ENCODE peak calls at places on chromosomes 16 and 17, in nine cellular contexts. V, C, M, K, H, B, Z, G and N are unnamed samples.

GRCh38 chr17:57086069-57086930 is 1.3 kb downstream of the AKAP1 start:
- DNase-seq in B (no peak), H (peak), C (peak), M (peak), Z (no peak), V (peak), K (peak), G (peak), N (peak)

GRCh38 chr17:35891273-35891672 is 11.1 kb upstream of the CCL5 start:
- DNase-seq in H (no peak), C (no peak), G (no peak), Z (no peak), V (no peak), M (no peak), K (no peak), B (no peak), N (no peak)

GRCh38 chr16:48367443-48368049 is 17.7 kb downstream of the SIAH1 start:
- DNase-seq in M (no peak), B (no peak), V (no peak), C (no peak), K (no peak), Z (no peak), G (no peak), H (no peak), N (no peak)

GRCh38 chr17:47829870-47830269 is 1.5 kb downstream of the MRPL10 start:
- DNase-seq in H (no peak), Z (no peak), B (no peak), C (no peak), M (no peak), V (no peak), G (no peak), K (no peak), N (no peak)

GRCh38 chr16:15975172-15975571 is 25.8 kb downstream of the ABCC1 start:
- DNase-seq in V (no peak), H (no peak), G (peak), C (no peak), K (no peak), B (no peak), Z (no peak), M (no peak), N (no peak)

GRCh38 chr16:525520-526180 is 1.9 kb upstream of the CAPN15 start:
- DNase-seq in Z (peak), K (peak), G (peak), H (no peak), M (no peak), C (no peak), B (no peak), V (no peak), N (no peak)

GRCh38 chr16:9275386-9275785 is 183.9 kb downstream of the HAPSTR1 start:
- DNase-seq in B (no peak), Z (no peak), V (no peak), K (no peak), C (no peak), M (no peak), G (no peak), H (peak), N (no peak)

GRCh38 chr17:53490447-53490968 is 332.2 kb upstream of the KIF2B start:
- DNase-seq in K (no peak), Z (no peak), V (no peak), H (no peak), M (no peak), C (no peak), G (no peak), B (no peak), N (no peak)

GRCh38 chr17:82517230-82517865 is 2.2 kb upstream of the FOXK2 start:
- DNase-seq in K (peak), C (no peak), Z (no peak), B (no peak), G (no peak), V (peak), M (no peak), H (no peak), N (no peak)

GRCh38 chr17:82495844-82496528 is 23.5 kb upstream of the FOXK2 start:
- DNase-seq in C (no peak), H (peak), Z (no peak), G (no peak), K (no peak), V (no peak), M (no peak), B (no peak), N (no peak)

GRCh38 chr17:64460955-64461354 is 12.0 kb downstream of the MILR1 start:
- DNase-seq in C (no peak), K (no peak), M (peak), G (peak), B (peak), V (no peak), H (no peak), Z (no peak), N (no peak)

DNA sequence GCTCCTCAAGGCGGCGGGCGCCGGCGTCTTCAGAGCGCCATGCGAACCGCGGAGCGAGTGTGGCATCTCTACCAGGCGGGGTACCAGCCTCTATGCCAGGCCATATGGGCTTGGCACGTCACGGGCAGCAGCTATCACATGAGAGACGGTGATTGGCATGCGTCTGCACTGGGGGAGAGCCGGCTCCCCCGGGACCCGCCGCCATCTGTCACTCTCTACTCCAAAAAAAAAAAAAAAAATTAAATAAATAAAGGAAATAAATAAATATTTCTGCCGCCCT is at the start of gene NEUROD2:
- DNase-seq in Z (no peak), M (no peak), B (no peak), H (no peak), V (no peak), C (no peak), G (no peak), K (no peak), N (no peak)
- H3K4me3 ChIP-seq in Z (no peak), M (peak), B (peak), H (no peak), V (peak), C (peak), G (no peak), K (no peak), N (no peak)

DNA sequence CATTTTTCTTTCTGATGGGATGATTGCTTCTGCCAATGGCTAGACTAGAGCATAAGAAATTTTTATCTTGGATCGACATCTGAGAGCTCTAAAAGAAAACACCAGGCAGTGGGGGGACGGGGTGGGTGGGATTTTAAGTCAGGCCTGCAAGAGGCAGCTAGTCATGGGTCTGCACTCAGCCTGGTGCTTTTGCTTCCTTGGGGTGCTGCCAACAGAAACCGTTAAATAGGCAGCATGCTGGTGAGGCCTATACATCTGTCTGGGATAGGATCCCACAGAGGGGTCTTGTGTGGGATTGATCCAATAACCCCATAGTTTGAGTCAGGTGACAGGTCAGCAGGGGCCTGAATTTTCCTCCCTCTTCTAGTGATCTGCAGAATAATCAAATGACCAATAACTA is 26.9 kb downstream of the ZNRF1 start:
- DNase-seq in Z (no peak), C (no peak), V (no peak), G (no peak), B (no peak), K (peak), M (no peak), H (no peak), N (peak)
- H3K27ac ChIP-seq in Z (peak), C (no peak), V (peak), G (peak), B (peak), K (peak), M (peak), H (peak), N (no peak)

DNA sequence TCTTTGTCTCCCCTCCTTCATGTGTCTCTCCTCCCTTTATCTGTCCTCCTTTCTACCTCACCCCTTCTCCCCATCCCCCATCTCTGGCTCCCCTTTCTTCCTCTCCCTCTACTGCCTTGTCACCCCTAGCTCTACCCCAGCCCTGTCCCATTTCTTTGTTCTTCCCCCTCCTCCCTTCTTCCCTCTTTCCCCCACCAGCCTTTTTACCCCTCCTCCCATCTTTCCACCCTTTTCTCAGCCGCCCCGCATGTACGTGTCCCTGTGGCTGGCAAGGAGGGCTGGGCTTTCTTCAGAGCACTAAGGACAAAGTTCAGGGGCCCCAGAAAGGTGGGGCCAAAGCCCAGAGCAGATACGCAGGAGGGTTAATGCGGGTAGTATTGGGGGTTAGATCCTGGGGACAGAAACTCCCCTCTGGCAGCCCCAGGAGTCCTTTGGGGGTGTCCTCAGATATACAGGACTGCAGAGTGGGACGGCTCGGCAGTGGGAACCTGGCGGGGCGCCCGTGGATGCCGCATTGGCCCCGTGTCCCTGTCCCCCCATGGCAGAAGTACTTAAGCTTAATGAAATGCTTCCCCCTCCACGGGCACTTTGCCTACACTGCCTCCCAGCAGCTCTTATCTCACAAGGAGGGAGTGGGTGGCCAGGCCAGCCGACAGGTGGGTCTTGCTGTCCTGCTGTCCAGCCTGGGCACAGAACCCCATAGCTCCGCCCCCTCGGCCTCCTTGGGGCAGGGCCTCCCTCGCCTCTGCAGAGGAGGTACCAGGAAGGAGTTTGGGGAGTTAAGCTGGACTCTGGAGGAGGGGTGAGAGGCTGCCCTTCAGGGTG is 8.3 kb downstream of the THRA start:
- DNase-seq in Z (peak), M (peak), V (peak), K (no peak), C (peak), B (peak), G (peak), H (peak), N (no peak)
- H3K4me3 ChIP-seq in Z (peak), M (peak), V (peak), K (no peak), C (no peak), B (no peak), G (peak), H (peak), N (no peak)

DNA sequence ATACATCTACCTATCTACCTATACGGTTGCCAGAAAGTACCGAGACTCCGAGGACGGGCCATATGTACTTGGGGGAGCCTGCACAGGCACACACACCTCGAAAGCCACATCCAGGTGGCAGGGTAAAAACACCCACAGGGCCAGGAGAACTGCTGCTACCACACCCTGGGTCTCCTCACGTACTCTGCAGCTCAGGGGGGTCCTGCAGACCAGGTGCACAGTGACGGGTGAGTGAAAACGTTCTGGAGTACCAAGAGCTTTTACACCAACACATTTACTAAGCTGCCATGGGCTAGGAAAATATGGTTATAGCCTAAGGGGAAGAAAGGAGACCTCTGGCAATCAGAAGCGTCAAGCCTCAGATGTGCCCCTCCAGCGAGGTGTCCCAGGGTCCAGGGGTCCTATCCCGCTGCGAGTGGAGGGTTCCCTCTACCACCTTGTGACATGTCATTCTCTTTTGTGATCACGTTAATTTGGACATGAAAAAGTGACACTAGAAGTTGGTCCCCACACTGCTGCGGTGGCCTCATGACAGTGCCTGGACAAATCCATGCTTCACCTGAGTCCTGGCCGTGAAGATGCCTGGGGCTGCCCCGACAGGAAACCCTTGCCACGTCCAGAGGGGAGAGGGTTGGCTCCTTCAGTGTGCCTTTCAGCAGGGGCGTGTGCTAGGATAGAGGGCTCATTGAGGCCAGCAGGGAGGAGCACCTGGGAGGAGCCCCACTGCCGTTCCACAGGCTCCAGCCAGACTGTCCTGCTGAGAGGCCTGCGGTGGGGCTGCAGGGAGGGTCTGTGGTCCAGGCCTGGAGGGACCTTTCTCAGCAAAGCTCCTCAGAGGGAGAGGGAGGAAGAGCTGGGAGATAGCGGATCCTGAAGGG is 1.8 kb downstream of the CANT1 start:
- DNase-seq in Z (no peak), G (no peak), M (no peak), K (no peak), V (no peak), C (no peak), B (no peak), H (peak), N (no peak)
- H3K27ac ChIP-seq in Z (no peak), G (no peak), M (peak), K (peak), V (peak), C (no peak), B (no peak), H (peak), N (no peak)

GRCh38 chr16:3459401-3460090 is 16.1 kb downstream of the NAA60 start:
- DNase-seq in B (no peak), H (no peak), C (peak), G (no peak), K (no peak), Z (no peak), V (no peak), M (no peak), N (peak)
- H3K4me3 ChIP-seq in B (peak), H (peak), C (peak), G (peak), K (peak), Z (no peak), V (peak), M (peak), N (peak)

GRCh38 chr17:39096435-39097158 is 54.8 kb downstream of the PLXDC1 start:
- DNase-seq in K (no peak), M (no peak), V (no peak), C (no peak), B (peak), H (peak), Z (peak), G (peak), N (no peak)
- H3K27ac ChIP-seq in K (no peak), M (peak), V (peak), C (no peak), B (peak), H (peak), Z (peak), G (no peak), N (no peak)

GRCh38 chr17:38418693-38419507 is 9.4 kb upstream of the ARHGAP23 start:
- DNase-seq in B (no peak), G (no peak), K (no peak), M (no peak), C (peak), Z (no peak), V (no peak), H (no peak), N (peak)

GRCh38 chr17:38421224-38421841 is 6.9 kb upstream of the ARHGAP23 start:
- DNase-seq in M (no peak), K (no peak), G (no peak), H (no peak), Z (no peak), B (no peak), C (peak), V (no peak), N (peak)

GRCh38 chr17:38420518-38420917 is 7.7 kb upstream of the ARHGAP23 start:
- DNase-seq in K (no peak), V (no peak), G (no peak), Z (no peak), M (no peak), H (no peak), C (no peak), B (no peak), N (no peak)

GRCh38 chr17:38418069-38418692 is 10.1 kb upstream of the ARHGAP23 start:
- DNase-seq in H (no peak), Z (no peak), B (no peak), C (no peak), K (no peak), M (no peak), G (no peak), V (no peak), N (no peak)

GRCh38 chr17:38419508-38419981 is 8.7 kb upstream of the ARHGAP23 start:
- DNase-seq in C (no peak), K (no peak), B (no peak), Z (no peak), V (no peak), H (no peak), G (no peak), M (no peak), N (no peak)
- H3K4me3 ChIP-seq in C (peak), K (peak), B (no peak), Z (peak), V (peak), H (peak), G (peak), M (peak), N (peak)

DNA sequence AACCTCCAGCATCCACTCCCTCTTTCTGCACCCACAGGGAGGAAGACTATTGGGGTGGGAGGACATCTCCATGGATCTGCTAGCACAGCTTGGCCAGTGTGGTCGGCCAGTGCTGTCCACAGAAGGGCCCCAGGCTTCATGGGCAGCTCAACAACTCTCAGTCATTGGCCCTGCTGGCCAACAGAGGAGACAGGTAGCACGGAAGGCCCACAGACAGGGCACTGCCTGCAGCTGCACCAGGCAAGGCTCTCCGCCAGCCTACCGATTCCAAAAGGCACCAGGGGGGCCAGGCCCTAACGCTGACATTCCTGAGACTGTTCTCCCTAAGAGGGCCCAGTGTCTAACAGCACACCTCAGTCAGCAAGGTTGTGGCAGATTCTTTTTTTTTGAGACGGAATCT is 15.7 kb downstream of the RAB5C start:
- DNase-seq in C (no peak), B (no peak), H (no peak), G (no peak), K (no peak), Z (no peak), M (no peak), V (no peak), N (no peak)
- H3K27ac ChIP-seq in C (no peak), B (peak), H (peak), G (no peak), K (no peak), Z (no peak), M (peak), V (peak), N (peak)

DNA sequence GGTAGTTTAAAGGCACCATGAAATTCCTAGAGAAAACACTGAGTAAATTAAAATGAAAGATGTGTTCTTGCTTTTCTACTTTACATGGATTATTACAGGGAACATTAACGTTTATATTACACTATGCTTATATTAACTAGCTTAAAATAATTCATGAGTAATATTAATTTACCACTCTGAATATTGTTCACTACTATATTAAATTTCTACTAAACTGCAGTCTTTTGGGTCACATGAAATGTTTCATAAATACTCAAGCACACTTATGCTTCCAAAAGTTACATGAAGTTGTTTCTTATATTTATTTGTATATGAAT is 3.4 kb upstream of the MAP1LC3B start:
- DNase-seq in K (no peak), H (no peak), C (no peak), Z (no peak), V (no peak), B (no peak), G (no peak), M (no peak), N (no peak)
- H3K4me3 ChIP-seq in K (peak), H (no peak), C (peak), Z (no peak), V (peak), B (no peak), G (no peak), M (peak), N (peak)